ENCODE peak calls at places on chromosomes 1 and 21, in ten cellular contexts. J, T, X, V, W, N, F, U, O and K are unnamed samples.

GRCh38 chr1:229252228-229252984 is 18.5 kb upstream of the RAB4A start:
- DNase-seq in J (no peak), O (no peak), N (no peak), T (no peak), X (no peak), U (peak; percentile 35), F (no peak), W (no peak), V (no peak), K (no peak)

GRCh38 chr1:39021431-39021830 is 4.7 kb upstream of the NDUFS5 start:
- DNase-seq in W (no peak), J (no peak), O (no peak), U (no peak), V (no peak), X (no peak), N (no peak), T (no peak), F (no peak), K (no peak)

GRCh38 chr21:39003982-39004775 is 179.1 kb downstream of the PSMG1 start:
- DNase-seq in T (no peak), X (no peak), U (no peak), N (no peak), J (no peak), W (peak; percentile 54), F (no peak), V (no peak), O (no peak), K (no peak)

GRCh38 chr1:210257698-210258395 is 25.3 kb downstream of the SERTAD4 start:
- DNase-seq in U (no peak), F (no peak), T (no peak), O (no peak), N (no peak), X (no peak), J (no peak), V (no peak), W (no peak), K (no peak)

GRCh38 chr21:15144026-15144425 is 79.2 kb upstream of the NRIP1 start:
- DNase-seq in O (no peak), V (no peak), U (no peak), J (no peak), F (no peak), T (no peak), W (no peak), X (no peak), N (no peak), K (no peak)

GRCh38 chr1:154807048-154807591 is 63.0 kb downstream of the KCNN3 start:
- DNase-seq in N (no peak), T (no peak), X (peak; percentile 48), U (no peak), O (no peak), J (no peak), W (no peak), F (no peak), V (no peak), K (no peak)

GRCh38 chr1:169914534-169914933 is 20.8 kb upstream of the SCYL3 start:
- DNase-seq in F (no peak), U (no peak), W (no peak), X (no peak), T (no peak), V (no peak), O (no peak), J (peak; percentile 36), N (no peak), K (no peak)

GRCh38 chr1:63322944-63323865 is 838 bp downstream of the FOXD3 start:
- DNase-seq in U (peak; percentile 76), O (no peak), N (peak; percentile 46), V (peak; percentile 43), F (peak; percentile 41), X (peak; percentile 56), J (no peak), W (no peak), T (peak; percentile 43), K (peak; percentile 56)

GRCh38 chr1:2962061-2962460 is 59.2 kb upstream of the ACTRT2 start:
- DNase-seq in X (no peak), N (no peak), V (no peak), U (no peak), F (no peak), J (no peak), O (no peak), W (no peak), T (no peak), K (no peak)